ENCODE peak calls at places on chromosomes 5 and 9, in six cellular contexts. One of them, this sample, is unnamed.

GRCh38 chr9:85212887-85213286 is 528.9 kb downstream of the AGTPBP1 start:
- DNase-seq in BJ: peak
- DNase-seq in sigmoid colon: no peak
- DNase-seq in neuronal stem cell: no peak
- DNase-seq in HCT116: peak
- DNase-seq in left ventricle myocardium inferior: no peak
- DNase-seq in this sample: no peak

GRCh38 chr5:157222506-157223230 is 42.0 kb downstream of the ITK start:
- DNase-seq in neuronal stem cell: no peak
- DNase-seq in left ventricle myocardium inferior: no peak
- DNase-seq in HCT116: no peak
- DNase-seq in sigmoid colon: no peak
- DNase-seq in BJ: no peak
- DNase-seq in this sample: no peak

GRCh38 chr5:40401965-40402364 is 277.8 kb upstream of the PTGER4 start:
- DNase-seq in neuronal stem cell: no peak
- DNase-seq in HCT116: no peak
- DNase-seq in sigmoid colon: no peak
- DNase-seq in BJ: peak
- DNase-seq in left ventricle myocardium inferior: no peak
- DNase-seq in this sample: no peak

GRCh38 chr5:109645591-109646236 is 44.0 kb upstream of the MAN2A1 start:
- DNase-seq in neuronal stem cell: peak
- DNase-seq in left ventricle myocardium inferior: no peak
- DNase-seq in BJ: no peak
- DNase-seq in sigmoid colon: no peak
- DNase-seq in HCT116: no peak
- DNase-seq in this sample: no peak

GRCh38 chr5:132059043-132059695 is 1.3 kb upstream of the IL3 start:
- DNase-seq in BJ: no peak
- DNase-seq in neuronal stem cell: no peak
- DNase-seq in sigmoid colon: peak
- DNase-seq in HCT116: no peak
- DNase-seq in left ventricle myocardium inferior: peak
- DNase-seq in this sample: no peak

GRCh38 chr9:134295746-134296250 is 30.5 kb upstream of the RXRA start:
- DNase-seq in neuronal stem cell: no peak
- DNase-seq in BJ: no peak
- DNase-seq in HCT116: no peak
- DNase-seq in left ventricle myocardium inferior: peak
- DNase-seq in sigmoid colon: no peak
- DNase-seq in this sample: no peak

GRCh38 chr5:135608761-135609443 is 30.1 kb upstream of the CXCL14 start:
- DNase-seq in left ventricle myocardium inferior: no peak
- DNase-seq in sigmoid colon: no peak
- DNase-seq in neuronal stem cell: no peak
- DNase-seq in HCT116: no peak
- DNase-seq in BJ: no peak
- DNase-seq in this sample: peak

GRCh38 chr5:111254613-111255012 is 30.4 kb downstream of the CAMK4 start:
- DNase-seq in sigmoid colon: no peak
- DNase-seq in neuronal stem cell: no peak
- DNase-seq in left ventricle myocardium inferior: no peak
- DNase-seq in BJ: no peak
- DNase-seq in HCT116: no peak
- DNase-seq in this sample: no peak

GRCh38 chr5:139474815-139475791 is 4.3 kb downstream of the SMIM33 start:
- DNase-seq in sigmoid colon: peak
- DNase-seq in neuronal stem cell: no peak
- DNase-seq in left ventricle myocardium inferior: no peak
- DNase-seq in HCT116: no peak
- DNase-seq in BJ: peak
- DNase-seq in this sample: no peak

GRCh38 chr5:143889986-143890385 is 78.0 kb downstream of the HMHB1 start:
- DNase-seq in left ventricle myocardium inferior: no peak
- DNase-seq in neuronal stem cell: no peak
- DNase-seq in BJ: no peak
- DNase-seq in HCT116: no peak
- DNase-seq in sigmoid colon: no peak
- DNase-seq in this sample: no peak

GRCh38 chr5:41508696-41509398 is 1.6 kb downstream of the PLCXD3 start:
- DNase-seq in BJ: no peak
- DNase-seq in neuronal stem cell: no peak
- DNase-seq in left ventricle myocardium inferior: no peak
- DNase-seq in sigmoid colon: no peak
- DNase-seq in HCT116: no peak
- DNase-seq in this sample: no peak

GRCh38 chr5:26487553-26487952 is 550.8 kb downstream of the CDH9 start:
- DNase-seq in sigmoid colon: no peak
- DNase-seq in BJ: no peak
- DNase-seq in neuronal stem cell: no peak
- DNase-seq in HCT116: no peak
- DNase-seq in left ventricle myocardium inferior: no peak
- DNase-seq in this sample: no peak

GRCh38 chr5:66849803-66850202 is 253.6 kb downstream of the MAST4 start:
- DNase-seq in neuronal stem cell: no peak
- DNase-seq in sigmoid colon: no peak
- DNase-seq in HCT116: no peak
- DNase-seq in left ventricle myocardium inferior: no peak
- DNase-seq in BJ: no peak
- DNase-seq in this sample: no peak

GRCh38 chr5:125424374-125424773 is 677.9 kb upstream of the ZNF608 start:
- DNase-seq in neuronal stem cell: no peak
- DNase-seq in HCT116: no peak
- DNase-seq in BJ: no peak
- DNase-seq in left ventricle myocardium inferior: no peak
- DNase-seq in sigmoid colon: no peak
- DNase-seq in this sample: no peak

GRCh38 chr5:133321833-133322420 is 270.1 kb downstream of the HSPA4 start:
- DNase-seq in HCT116: no peak
- DNase-seq in left ventricle myocardium inferior: no peak
- DNase-seq in BJ: no peak
- DNase-seq in sigmoid colon: no peak
- DNase-seq in neuronal stem cell: no peak
- DNase-seq in this sample: no peak

GRCh38 chr5:72244862-72245371 is 75.1 kb downstream of the MRPS27 start:
- DNase-seq in HCT116: peak
- DNase-seq in BJ: no peak
- DNase-seq in sigmoid colon: no peak
- DNase-seq in neuronal stem cell: no peak
- DNase-seq in left ventricle myocardium inferior: no peak
- DNase-seq in this sample: peak
- H3K4me3 ChIP-seq in HCT116: no peak
- H3K4me3 ChIP-seq in BJ: no peak
- H3K4me3 ChIP-seq in sigmoid colon: no peak
- H3K4me3 ChIP-seq in neuronal stem cell: no peak
- H3K4me3 ChIP-seq in left ventricle myocardium inferior: no peak
- H3K4me3 ChIP-seq in this sample: no peak

DNA sequence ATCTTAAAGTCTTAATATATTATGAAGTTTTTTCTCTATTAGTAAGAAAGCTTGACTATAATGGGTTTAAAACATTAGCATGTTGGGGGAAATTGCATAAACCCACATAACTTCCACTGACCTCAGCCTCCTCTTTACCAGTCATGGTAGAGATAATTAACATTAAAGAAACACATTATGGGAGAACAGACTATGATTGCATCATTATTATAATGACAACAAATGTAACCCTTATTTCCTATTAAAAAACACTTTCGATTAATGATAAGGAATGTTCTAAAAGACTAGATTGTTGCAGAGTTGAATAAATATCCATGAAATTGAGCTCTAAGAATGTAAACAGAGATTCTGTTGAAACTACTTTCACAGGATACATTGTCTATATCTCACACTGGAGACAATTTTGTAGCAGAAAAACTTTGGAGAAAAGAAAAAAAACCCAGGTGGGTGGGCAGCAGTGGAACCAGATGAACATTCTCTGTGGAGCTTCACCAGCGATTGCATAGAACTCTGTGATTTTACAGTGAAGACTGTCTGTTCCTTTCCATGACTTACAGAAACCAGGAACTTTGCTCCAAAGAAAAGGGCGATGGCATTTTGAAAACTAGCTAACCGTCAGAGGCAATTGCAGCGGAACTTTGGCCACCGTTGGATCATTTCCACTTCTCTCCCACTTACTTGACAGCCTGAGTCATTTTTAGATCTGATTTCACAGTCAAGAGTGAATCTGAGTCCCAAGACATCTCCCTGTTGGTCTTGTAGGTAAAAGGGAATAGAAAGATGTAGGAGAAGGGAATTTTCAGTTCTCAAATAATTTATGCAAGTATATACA is 21.0 kb upstream of the ERAP2 start:
- DNase-seq in HCT116: no peak
- DNase-seq in sigmoid colon: no peak
- DNase-seq in left ventricle myocardium inferior: no peak
- DNase-seq in neuronal stem cell: no peak
- DNase-seq in BJ: no peak
- DNase-seq in this sample: no peak
- H3K4me3 ChIP-seq in HCT116: no peak
- H3K4me3 ChIP-seq in sigmoid colon: no peak
- H3K4me3 ChIP-seq in left ventricle myocardium inferior: no peak
- H3K4me3 ChIP-seq in neuronal stem cell: no peak
- H3K4me3 ChIP-seq in BJ: no peak
- H3K4me3 ChIP-seq in this sample: no peak

GRCh38 chr9:6538666-6539071 is 106.9 kb downstream of the GLDC start:
- DNase-seq in sigmoid colon: no peak
- DNase-seq in left ventricle myocardium inferior: no peak
- DNase-seq in HCT116: no peak
- DNase-seq in BJ: no peak
- DNase-seq in neuronal stem cell: no peak
- DNase-seq in this sample: no peak
- H3K4me3 ChIP-seq in sigmoid colon: no peak
- H3K4me3 ChIP-seq in left ventricle myocardium inferior: no peak
- H3K4me3 ChIP-seq in HCT116: no peak
- H3K4me3 ChIP-seq in BJ: no peak
- H3K4me3 ChIP-seq in neuronal stem cell: no peak
- H3K4me3 ChIP-seq in this sample: no peak

DNA sequence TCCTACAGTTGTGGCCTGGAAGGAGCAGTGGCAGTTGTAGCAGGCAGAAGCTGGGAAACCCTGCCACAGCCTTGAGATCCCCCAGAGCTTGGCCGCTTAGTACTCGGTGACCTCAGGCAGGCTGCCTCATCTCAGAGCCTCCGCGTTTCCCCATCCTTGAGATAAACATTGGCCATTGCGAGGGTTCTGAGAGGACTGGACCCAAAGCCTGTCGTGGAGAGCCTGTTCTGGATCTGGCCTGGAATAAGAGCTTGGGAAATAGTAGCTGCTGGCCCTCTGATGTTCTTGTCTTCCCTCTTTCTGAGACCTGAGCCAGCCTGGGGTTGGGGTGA is 1.3 kb downstream of the MIGA2 start:
- DNase-seq in HCT116: no peak
- DNase-seq in left ventricle myocardium inferior: no peak
- DNase-seq in sigmoid colon: peak
- DNase-seq in neuronal stem cell: no peak
- DNase-seq in BJ: no peak
- DNase-seq in this sample: no peak
- H3K4me3 ChIP-seq in HCT116: peak
- H3K4me3 ChIP-seq in left ventricle myocardium inferior: peak
- H3K4me3 ChIP-seq in sigmoid colon: no peak
- H3K4me3 ChIP-seq in neuronal stem cell: peak
- H3K4me3 ChIP-seq in BJ: peak
- H3K4me3 ChIP-seq in this sample: peak

DNA sequence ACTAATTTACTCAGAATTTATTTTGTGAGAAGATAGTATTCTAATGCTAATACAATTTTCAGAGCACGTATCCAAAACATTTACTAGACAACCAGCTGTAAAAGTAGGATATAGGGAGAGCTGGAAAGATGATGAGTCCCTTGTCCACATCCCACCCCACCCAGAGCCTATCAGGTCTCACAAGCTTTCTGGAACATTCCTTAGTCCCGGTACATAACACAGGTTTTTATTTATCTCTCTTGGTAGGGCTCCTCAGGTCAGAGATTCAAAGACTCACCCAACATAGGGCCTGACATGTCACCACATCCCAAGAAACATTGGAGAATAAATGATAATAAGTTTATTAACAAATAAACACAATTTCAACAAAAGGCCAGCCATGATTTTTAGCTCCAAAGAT is 13.8 kb upstream of the RAD23B start:
- DNase-seq in neuronal stem cell: no peak
- DNase-seq in sigmoid colon: no peak
- DNase-seq in left ventricle myocardium inferior: no peak
- DNase-seq in HCT116: no peak
- DNase-seq in BJ: no peak
- DNase-seq in this sample: no peak
- H3K4me3 ChIP-seq in neuronal stem cell: no peak
- H3K4me3 ChIP-seq in sigmoid colon: no peak
- H3K4me3 ChIP-seq in left ventricle myocardium inferior: no peak
- H3K4me3 ChIP-seq in HCT116: no peak
- H3K4me3 ChIP-seq in BJ: no peak
- H3K4me3 ChIP-seq in this sample: no peak

DNA sequence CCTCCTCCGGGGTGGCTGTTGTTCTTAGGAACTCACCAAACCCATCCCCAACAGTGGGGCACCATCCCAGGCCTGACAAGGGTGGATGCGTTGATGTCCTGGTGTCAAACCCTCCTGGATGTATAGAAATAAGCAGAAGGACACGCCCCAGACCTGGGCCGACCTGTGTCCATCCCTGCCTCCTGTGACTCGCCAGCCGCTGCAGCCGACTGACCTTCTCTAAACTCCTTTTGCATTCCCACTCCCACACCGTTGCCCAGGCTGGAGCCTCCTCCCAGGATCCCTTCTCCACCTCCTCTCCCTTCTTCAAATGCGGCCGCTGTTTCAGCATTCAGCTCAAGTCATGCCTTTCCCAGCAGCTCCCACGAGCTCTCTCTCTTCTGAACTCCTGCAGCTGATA is 213.2 kb upstream of the IER5L start:
- DNase-seq in HCT116: no peak
- DNase-seq in BJ: no peak
- DNase-seq in neuronal stem cell: no peak
- DNase-seq in sigmoid colon: peak
- DNase-seq in left ventricle myocardium inferior: no peak
- DNase-seq in this sample: no peak
- H3K4me3 ChIP-seq in HCT116: no peak
- H3K4me3 ChIP-seq in BJ: no peak
- H3K4me3 ChIP-seq in neuronal stem cell: no peak
- H3K4me3 ChIP-seq in sigmoid colon: no peak
- H3K4me3 ChIP-seq in left ventricle myocardium inferior: no peak
- H3K4me3 ChIP-seq in this sample: no peak